ENCODE peak calls at places on chromosomes 13 and 19, in five cellular contexts. K, F, D, L and V are unnamed samples.

GRCh38 chr19:4067396-4068057 is 828 bp upstream of the ZBTB7A start:
- DNase-seq in K (no peak), F (no peak), D (no peak), L (peak), V (peak)

GRCh38 chr13:58994778-58995177 is 1169.0 kb downstream of the DIAPH3 start:
- DNase-seq in K (no peak), F (no peak), D (no peak), L (no peak), V (no peak)

GRCh38 chr13:23817833-23818232 is 71.4 kb downstream of the MIPEP start:
- DNase-seq in K (no peak), F (no peak), D (no peak), L (no peak), V (no peak)

GRCh38 chr13:97496511-97496910 is 62.5 kb downstream of the RAP2A start:
- DNase-seq in K (no peak), F (no peak), D (no peak), L (no peak), V (no peak)

GRCh38 chr19:29679598-29680210 is 14.4 kb downstream of the PLEKHF1 start:
- DNase-seq in K (no peak), F (no peak), D (no peak), L (no peak), V (no peak)

GRCh38 chr19:15048128-15048527 is 1.2 kb upstream of the CASP14 start:
- DNase-seq in K (no peak), F (no peak), D (no peak), L (no peak), V (no peak)

GRCh38 chr19:50467566-50467965 is 8.7 kb upstream of the EMC10 start:
- DNase-seq in K (no peak), F (no peak), D (no peak), L (no peak), V (no peak)

GRCh38 chr19:28794301-28794700 is 418.6 kb downstream of the UQCRFS1 start:
- DNase-seq in K (no peak), F (no peak), D (no peak), L (no peak), V (no peak)

GRCh38 chr19:38070573-38070972 is 153.4 kb downstream of the DPF1 start:
- DNase-seq in K (peak), F (no peak), D (no peak), L (no peak), V (no peak)

GRCh38 chr19:49637865-49638350 is 2.0 kb downstream of the RRAS start:
- DNase-seq in K (peak), F (no peak), D (no peak), L (no peak), V (peak)

GRCh38 chr19:53076984-53077383 is 26.2 kb downstream of the ZNF160 start:
- DNase-seq in K (peak), F (peak), D (no peak), L (peak), V (peak)

GRCh38 chr13:113634279-113635047 is 23.5 kb downstream of the ATP4B start:
- DNase-seq in K (no peak), F (no peak), D (no peak), L (no peak), V (no peak)

GRCh38 chr19:14383898-14384669 is 2.8 kb downstream of the ADGRE5 start:
- DNase-seq in K (peak), F (no peak), D (no peak), L (no peak), V (peak)

GRCh38 chr13:45718063-45718462 is 15.9 kb downstream of the CBY2 start:
- DNase-seq in K (peak), F (peak), D (no peak), L (peak), V (peak)

GRCh38 chr13:43006893-43007631 is 15.0 kb upstream of the EPSTI1 start:
- DNase-seq in K (peak), F (peak), D (no peak), L (no peak), V (no peak)

GRCh38 chr13:42001580-42001979 is 40.7 kb upstream of the VWA8 start:
- DNase-seq in K (peak), F (no peak), D (no peak), L (no peak), V (no peak)

GRCh38 chr19:9018163-9018875 is 8.1 kb upstream of the MUC16 start:
- DNase-seq in K (no peak), F (no peak), D (no peak), L (no peak), V (no peak)

GRCh38 chr13:97659602-97660001 is 225.6 kb downstream of the RAP2A start:
- DNase-seq in K (peak), F (peak), D (no peak), L (peak), V (no peak)

GRCh38 chr19:16886305-16886880 is 2.4 kb upstream of the F2RL3 start:
- DNase-seq in K (peak), F (peak), D (no peak), L (no peak), V (no peak)

GRCh38 chr13:73399347-73400216 is 340.8 kb downstream of the KLF5 start:
- DNase-seq in K (no peak), F (peak), D (no peak), L (no peak), V (no peak)

GRCh38 chr13:45121421-45121820 is 1.1 kb downstream of the GTF2F2 start:
- DNase-seq in K (peak), F (peak), D (no peak), L (peak), V (no peak)

GRCh38 chr19:43779820-43780219 is 953 bp downstream of the KCNN4 start:
- DNase-seq in K (no peak), F (no peak), D (no peak), L (no peak), V (peak)

GRCh38 chr13:45658586-45659235 is 43.2 kb upstream of the ERICH6B start:
- DNase-seq in K (peak), F (no peak), D (no peak), L (no peak), V (no peak)

GRCh38 chr19:31344403-31344802 is 4.8 kb downstream of the TSHZ3 start:
- DNase-seq in K (no peak), F (no peak), D (no peak), L (peak), V (no peak)

GRCh38 chr19:18768997-18769891 is 21.9 kb downstream of the COMP start:
- DNase-seq in K (no peak), F (no peak), D (no peak), L (no peak), V (no peak)

GRCh38 chr19:43446746-43447489 is 18.5 kb downstream of the LYPD3 start:
- DNase-seq in K (peak), F (peak), D (no peak), L (peak), V (peak)

GRCh38 chr13:21676611-21677021 is 5.7 kb downstream of the FGF9 start:
- DNase-seq in K (no peak), F (no peak), D (no peak), L (peak), V (no peak)

GRCh38 chr13:112066624-112067004 is 335 bp upstream of the SOX1 start:
- DNase-seq in K (no peak), F (no peak), D (no peak), L (peak), V (no peak)

GRCh38 chr13:106701810-106702341 is 133.9 kb upstream of the ARGLU1 start:
- DNase-seq in K (no peak), F (no peak), D (no peak), L (no peak), V (no peak)

GRCh38 chr19:3818479-3818878 is 32.3 kb upstream of the MATK start:
- DNase-seq in K (peak), F (no peak), D (no peak), L (no peak), V (no peak)

GRCh38 chr13:113210834-113211233 is 1.4 kb downstream of the CUL4A start:
- DNase-seq in K (no peak), F (no peak), D (no peak), L (no peak), V (no peak)

GRCh38 chr19:16015805-16016173 is 60.5 kb upstream of the TPM4 start:
- DNase-seq in K (no peak), F (no peak), D (no peak), L (peak), V (no peak)

GRCh38 chr13:83780201-83780600 is 102.1 kb downstream of the SLITRK1 start:
- DNase-seq in K (peak), F (peak), D (no peak), L (peak), V (peak)

GRCh38 chr19:34149873-34150272 is 22.4 kb upstream of the LSM14A start:
- DNase-seq in K (no peak), F (no peak), D (no peak), L (no peak), V (no peak)
- TF ChIP-seq MXI1 in K (no peak), F (no peak), D (no peak), L (no peak), V (no peak)

GRCh38 chr13:27258637-27259377 is 7.4 kb downstream of the RPL21 start:
- DNase-seq in K (no peak), F (no peak), D (no peak), L (no peak), V (no peak)

GRCh38 chr13:27262546-27262945 is 8.1 kb upstream of the RASL11A start:
- DNase-seq in K (no peak), F (no peak), D (no peak), L (no peak), V (no peak)

GRCh38 chr13:27259831-27260230 is 8.5 kb downstream of the RPL21 start:
- DNase-seq in K (no peak), F (no peak), D (no peak), L (no peak), V (no peak)

GRCh38 chr13:27263438-27263837 is 7.2 kb upstream of the RASL11A start:
- DNase-seq in K (no peak), F (no peak), D (no peak), L (peak), V (no peak)

DNA sequence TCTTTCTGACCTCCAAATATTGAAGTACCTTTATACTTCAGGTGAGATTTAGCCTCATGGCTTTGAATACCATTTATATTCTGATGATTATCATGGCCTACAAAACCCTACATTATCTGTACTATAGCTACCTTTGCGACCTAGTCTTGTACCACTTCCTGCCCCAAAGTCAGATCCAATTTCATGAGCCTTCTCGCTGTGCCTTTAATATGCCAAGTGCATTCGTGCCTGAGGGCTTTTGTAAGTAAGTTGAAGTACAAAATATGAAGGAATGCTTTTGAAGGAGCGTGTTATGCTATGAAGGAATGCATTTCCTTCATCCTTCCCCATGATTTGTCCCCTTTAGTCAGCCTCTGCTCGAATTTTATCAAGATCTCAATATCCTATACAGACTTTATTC is 9.3 kb upstream of the RASL11A start:
- DNase-seq in K (no peak), F (no peak), D (no peak), L (no peak), V (no peak)
- H3K27ac ChIP-seq in K (no peak), F (no peak), D (no peak), L (no peak), V (no peak)

GRCh38 chr19:54653181-54653809 is 9.5 kb upstream of the LILRB4 start:
- DNase-seq in K (peak), F (peak), D (no peak), L (peak), V (peak)
- TF ChIP-seq MXI1 in K (no peak), F (no peak), D (no peak), L (no peak), V (no peak)

DNA sequence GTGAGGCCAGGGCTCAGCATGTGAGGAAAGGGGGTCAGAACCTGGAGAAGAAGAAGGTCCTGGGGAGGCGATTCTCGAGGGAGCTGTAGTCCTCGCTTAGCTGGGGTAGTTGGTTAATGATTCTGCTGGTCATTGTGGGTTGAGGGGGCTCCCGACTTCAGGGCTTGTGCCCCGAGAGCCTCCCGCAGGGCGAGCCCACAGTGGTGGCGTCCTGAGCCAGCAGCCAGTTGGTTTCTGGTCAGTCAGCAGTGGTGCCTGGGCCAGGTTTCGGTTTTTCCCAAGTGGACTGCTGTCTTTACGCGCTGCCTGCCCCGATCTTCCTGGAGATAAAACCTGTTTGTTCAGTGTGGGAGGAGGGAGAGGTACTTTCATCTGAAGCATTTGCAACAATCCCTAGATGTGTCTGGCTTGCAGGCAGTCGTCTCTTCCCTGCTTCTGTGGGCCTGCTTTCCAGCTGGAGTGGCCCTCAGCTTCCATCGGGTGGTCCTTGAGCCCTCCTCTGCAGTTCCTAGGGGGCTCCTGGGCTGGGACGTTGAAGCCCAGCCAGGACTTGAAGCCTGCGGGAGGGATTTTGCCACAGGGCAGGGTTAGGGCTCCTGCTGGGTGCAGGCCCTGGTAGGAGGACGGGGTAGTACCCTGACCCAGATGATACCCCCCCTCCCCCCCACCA is 3.2 kb downstream of the PTBP1 start:
- DNase-seq in K (no peak), F (peak), D (no peak), L (peak), V (peak)
- H3K27ac ChIP-seq in K (peak), F (peak), D (no peak), L (peak), V (peak)

GRCh38 chr13:52361225-52361624 is 44.7 kb downstream of the THSD1 start:
- DNase-seq in K (no peak), F (no peak), D (no peak), L (no peak), V (no peak)

GRCh38 chr13:52353116-52353718 is 52.8 kb downstream of the THSD1 start:
- DNase-seq in K (peak), F (no peak), D (no peak), L (no peak), V (no peak)

GRCh38 chr13:52359534-52359933 is 46.4 kb downstream of the THSD1 start:
- DNase-seq in K (peak), F (no peak), D (no peak), L (peak), V (no peak)

DNA sequence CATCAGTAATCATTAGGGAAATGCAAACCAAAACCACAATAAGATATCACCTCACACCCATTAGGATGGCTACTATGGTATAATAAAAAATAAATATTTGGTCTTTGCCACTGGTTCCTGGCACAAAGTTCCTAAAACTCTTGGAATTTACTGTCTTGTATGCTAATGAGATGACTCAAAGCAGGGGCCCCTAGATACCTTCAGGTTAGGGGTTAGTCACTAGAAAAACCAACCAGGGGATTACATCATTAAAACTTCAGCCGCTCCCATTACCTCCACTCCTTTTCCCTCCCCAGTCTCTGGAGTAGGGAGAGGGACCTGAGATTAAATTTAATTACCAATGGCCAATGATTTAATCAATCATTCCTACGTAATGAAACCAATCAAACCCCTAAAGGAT is 49.6 kb downstream of the THSD1 start:
- DNase-seq in K (peak), F (no peak), D (no peak), L (no peak), V (no peak)
- TF ChIP-seq MXI1 in K (no peak), F (no peak), D (no peak), L (no peak), V (no peak)

DNA sequence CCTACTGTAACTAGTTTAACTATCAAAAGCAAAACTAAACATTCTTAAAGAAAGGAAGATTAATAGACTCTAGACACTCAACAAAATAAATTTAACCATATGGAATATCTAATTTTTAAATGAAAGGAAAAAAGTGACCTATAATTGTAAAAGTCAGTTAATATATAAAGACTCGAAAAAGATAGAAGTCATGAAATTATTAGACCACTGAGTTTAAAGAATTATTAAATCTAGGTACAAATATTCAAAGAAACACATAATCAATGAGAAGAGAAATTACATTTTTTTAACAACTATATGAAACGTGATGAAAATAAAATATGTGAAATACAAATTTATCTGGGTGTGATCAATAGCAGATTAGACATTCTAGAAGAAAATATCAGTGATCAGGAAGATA is 706.8 kb upstream of the PCDH20 start:
- DNase-seq in K (no peak), F (no peak), D (no peak), L (no peak), V (no peak)
- H3K27ac ChIP-seq in K (no peak), F (no peak), D (no peak), L (no peak), V (no peak)